ENCODE peak calls at places on chromosomes 4 and X, in nine cellular contexts. F is upper lobe of right lung, H is neural progenitor cell, A is left lung, O is tibial artery, W is mesendoderm, J is heart left ventricle, V is fibroblast of the aortic adventitia, D is kidney epithelial cell. N is an unnamed sample.

GRCh38 chrX:10197597-10198210 is 40.9 kb downstream of the CLCN4 start:
- DNase-seq in O (no peak), H (peak), V (no peak), F (no peak), W (no peak), J (peak), D (no peak), A (no peak), N (no peak)

GRCh38 chr4:7237863-7238262 is 45.5 kb downstream of the SORCS2 start:
- DNase-seq in H (no peak), F (no peak), D (no peak), W (no peak), A (no peak), V (no peak), O (no peak), J (peak), N (no peak)

GRCh38 chr4:185283723-185284122 is 74.3 kb downstream of the SNX25 start:
- DNase-seq in F (no peak), H (no peak), O (no peak), A (no peak), V (peak), J (no peak), D (no peak), W (no peak), N (no peak)

GRCh38 chr4:184644553-184645307 is 4.5 kb downstream of the CASP3 start:
- DNase-seq in W (peak), O (no peak), A (no peak), D (no peak), F (no peak), H (no peak), J (no peak), V (peak), N (no peak)

GRCh38 chr4:52853351-52853750 is 8.8 kb upstream of the RASL11B start:
- DNase-seq in H (no peak), J (no peak), W (no peak), A (no peak), V (peak), D (no peak), O (no peak), F (no peak), N (no peak)

GRCh38 chrX:110108381-110108796 is 105.5 kb downstream of the TMEM164 start:
- DNase-seq in V (peak), J (no peak), H (no peak), A (no peak), D (no peak), O (peak), F (no peak), W (no peak), N (no peak)

GRCh38 chr4:183256756-183257385 is 63.2 kb downstream of the CLDN22 start:
- DNase-seq in V (peak), F (peak), W (peak), D (no peak), A (no peak), O (peak), H (peak), J (peak), N (peak)

GRCh38 chr4:123444298-123444731 is 47.7 kb downstream of the SPRY1 start:
- DNase-seq in D (peak), V (peak), W (peak), J (peak), F (peak), H (peak), A (peak), O (no peak), N (peak)

GRCh38 chr4:170109586-170110289 is 20.0 kb upstream of the AADAT start:
- DNase-seq in H (peak), A (no peak), J (no peak), D (no peak), V (peak), O (no peak), W (peak), F (no peak), N (peak)

DNA sequence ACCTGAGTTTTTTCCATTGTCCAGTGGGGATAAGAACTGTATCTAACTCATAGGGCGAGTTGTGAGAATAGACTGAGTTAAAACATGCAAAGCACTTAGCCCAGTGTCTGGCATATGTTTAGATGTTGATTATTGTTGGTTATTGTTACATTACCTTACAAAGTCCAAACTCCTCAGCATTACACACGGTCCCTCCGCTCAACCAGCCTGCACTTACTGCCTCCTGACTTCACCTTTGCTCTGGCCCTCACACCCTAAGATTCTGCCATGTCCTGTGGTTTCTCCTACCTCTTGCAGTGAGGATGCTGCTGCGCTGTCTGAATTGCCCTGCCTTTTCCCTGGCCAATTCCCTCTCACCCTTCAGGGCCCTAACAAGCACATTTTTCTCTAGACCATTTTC is 302.2 kb upstream of the GALNT7 start:
- DNase-seq in V (no peak), F (no peak), W (no peak), D (no peak), A (no peak), O (no peak), H (no peak), J (no peak), N (no peak)
- H3K4me3 ChIP-seq in V (no peak), F (no peak), W (no peak), D (no peak), A (no peak), O (no peak), H (no peak), J (no peak), N (no peak)

GRCh38 chr4:176186721-176187395 is 8.5 kb downstream of the SPATA4 start:
- DNase-seq in H (no peak), F (no peak), W (no peak), V (peak), O (no peak), A (no peak), D (no peak), J (no peak), N (no peak)

GRCh38 chr4:176189891-176190795 is 5.2 kb downstream of the SPATA4 start:
- DNase-seq in O (no peak), F (no peak), V (peak), D (no peak), A (no peak), J (no peak), H (no peak), W (no peak), N (no peak)

GRCh38 chr4:176188654-176189053 is 6.7 kb downstream of the SPATA4 start:
- DNase-seq in V (no peak), F (no peak), W (no peak), A (no peak), J (no peak), D (no peak), H (no peak), O (no peak), N (no peak)

GRCh38 chr4:176186067-176186466 is 9.3 kb downstream of the SPATA4 start:
- DNase-seq in D (no peak), O (no peak), F (no peak), J (no peak), H (no peak), A (no peak), V (no peak), W (no peak), N (no peak)

GRCh38 chr4:176187610-176188009 is 7.8 kb downstream of the SPATA4 start:
- DNase-seq in J (no peak), F (no peak), A (no peak), W (no peak), V (peak), H (no peak), D (no peak), O (no peak), N (no peak)
- H3K4me3 ChIP-seq in J (no peak), F (no peak), A (no peak), W (no peak), V (no peak), H (no peak), D (no peak), O (no peak), N (no peak)

DNA sequence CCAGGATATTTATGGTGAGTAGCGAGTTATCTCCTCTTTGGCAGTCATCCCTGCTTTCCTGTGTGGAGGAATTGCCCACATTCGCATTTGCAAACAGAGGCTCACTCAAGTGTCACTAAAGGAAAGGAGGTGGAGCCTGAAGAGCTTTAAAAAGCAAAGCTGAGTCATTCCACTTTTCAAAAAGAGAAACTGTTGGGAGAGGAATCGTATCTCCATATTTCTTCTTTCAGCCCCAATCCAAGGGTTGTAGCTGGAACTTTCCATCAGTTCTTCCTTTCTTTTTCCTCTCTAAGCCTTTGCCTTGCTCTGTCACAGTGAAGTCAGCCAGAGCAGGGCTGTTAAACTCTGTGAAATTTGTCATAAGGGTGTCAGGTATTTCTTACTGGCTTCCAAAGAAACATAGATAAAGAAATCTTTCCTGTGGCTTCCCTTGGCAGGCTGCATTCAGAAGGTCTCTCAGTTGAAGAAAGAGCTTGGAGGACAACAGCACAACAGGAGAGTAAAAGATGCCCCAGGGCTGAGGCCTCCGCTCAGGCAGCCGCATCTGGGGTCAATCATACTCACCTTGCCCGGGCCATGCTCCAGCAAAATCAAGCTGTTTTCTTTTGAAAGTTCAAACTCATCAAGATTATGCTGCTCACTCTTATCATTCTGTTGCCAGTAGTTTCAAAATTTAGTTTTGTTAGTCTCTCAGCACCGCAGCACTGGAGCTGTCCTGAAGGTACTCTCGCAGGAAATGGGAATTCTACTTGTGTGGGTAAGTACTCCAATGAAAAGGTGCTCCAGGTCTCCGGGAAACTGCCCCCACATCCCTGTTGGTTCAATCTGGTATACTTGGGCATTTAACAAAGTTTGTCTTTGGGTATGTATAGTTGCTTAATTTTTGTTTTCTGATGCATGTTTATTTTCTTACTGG is at the start of gene EGF:
- DNase-seq in J (no peak), O (no peak), F (no peak), W (peak), V (peak), D (peak), H (peak), A (no peak), N (peak)
- H3K4me3 ChIP-seq in J (peak), O (no peak), F (peak), W (peak), V (peak), D (no peak), H (peak), A (peak), N (no peak)

GRCh38 chr4:76210502-76210901 is 3.1 kb downstream of the SCARB2 start:
- DNase-seq in V (peak), O (no peak), D (no peak), A (no peak), F (no peak), H (no peak), J (no peak), W (no peak), N (no peak)

GRCh38 chr4:76206222-76206942 is 7.2 kb downstream of the SCARB2 start:
- DNase-seq in J (no peak), F (no peak), W (no peak), A (no peak), O (no peak), H (no peak), D (no peak), V (peak), N (no peak)

GRCh38 chr4:76209876-76210275 is 3.7 kb downstream of the SCARB2 start:
- DNase-seq in V (no peak), W (no peak), H (no peak), F (no peak), D (no peak), J (no peak), O (no peak), A (no peak), N (no peak)

GRCh38 chr4:76204936-76205335 is 8.7 kb downstream of the SCARB2 start:
- DNase-seq in O (no peak), F (no peak), W (no peak), H (no peak), D (no peak), J (no peak), A (no peak), V (no peak), N (no peak)

DNA sequence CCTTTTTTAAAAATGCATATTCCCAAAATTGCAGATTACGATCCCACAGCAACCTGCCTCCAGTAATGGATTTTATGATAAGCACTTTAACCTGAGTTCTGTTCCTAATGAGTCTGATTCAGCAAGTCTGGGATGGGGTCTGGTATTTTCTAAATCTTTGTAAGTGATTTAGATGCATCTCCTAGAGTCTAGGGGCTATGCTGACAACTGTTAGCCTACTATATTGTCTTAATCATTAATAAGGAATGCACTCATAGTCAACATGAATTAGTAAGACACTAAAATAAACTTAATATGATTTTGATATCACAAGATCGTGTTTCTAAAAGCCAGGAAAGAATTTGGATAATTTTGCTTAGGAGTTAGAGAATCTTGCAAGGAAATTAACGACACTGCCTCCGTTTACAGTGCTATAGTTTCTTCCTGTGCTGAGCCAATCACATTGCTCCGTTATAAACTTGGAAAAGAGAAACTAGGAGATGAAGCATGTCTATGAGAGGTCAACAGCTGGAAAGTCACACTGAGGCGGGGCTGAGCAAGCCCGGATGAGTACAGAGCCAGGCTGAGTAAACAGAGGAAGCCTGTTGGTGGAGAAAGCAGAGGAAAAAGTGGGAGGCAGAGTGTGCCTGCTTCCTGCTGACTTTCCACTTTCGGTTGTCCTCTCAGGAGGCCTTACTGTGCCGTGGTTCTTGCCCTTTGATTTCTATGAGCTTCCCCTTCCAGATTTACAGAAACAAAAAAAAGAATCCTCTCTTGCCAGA is 5.4 kb downstream of the SCARB2 start:
- DNase-seq in V (peak), W (peak), H (no peak), A (peak), F (peak), D (no peak), J (peak), O (peak), N (peak)
- H3K4me3 ChIP-seq in V (peak), W (no peak), H (no peak), A (peak), F (peak), D (no peak), J (peak), O (peak), N (peak)

DNA sequence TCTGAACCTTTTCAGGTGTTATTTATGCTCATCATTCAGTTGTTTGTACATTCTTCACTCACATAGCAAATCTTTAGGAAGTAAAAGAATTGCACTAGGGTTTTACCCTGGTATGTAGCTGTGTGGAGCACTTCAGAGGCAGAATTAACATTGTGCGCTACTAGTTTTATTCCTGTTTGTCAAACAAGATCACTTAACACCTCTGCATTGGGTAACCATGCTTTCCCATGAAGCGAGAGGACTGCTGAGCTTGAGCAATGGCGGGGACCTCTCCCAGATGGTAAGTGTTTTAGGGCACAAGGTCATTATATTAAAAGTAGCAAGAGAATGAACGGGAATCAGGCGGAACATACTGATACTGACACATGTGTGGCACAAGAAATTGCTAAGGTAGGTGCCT is 59.2 kb downstream of the SHROOM3 start:
- DNase-seq in F (no peak), O (no peak), H (no peak), D (no peak), A (no peak), W (no peak), V (no peak), J (no peak), N (no peak)
- H3K4me3 ChIP-seq in F (no peak), O (no peak), H (no peak), D (no peak), A (no peak), W (no peak), V (no peak), J (no peak), N (no peak)

GRCh38 chrX:78106651-78106986 is 2.6 kb downstream of the PGK1 start:
- DNase-seq in V (no peak), J (no peak), F (no peak), W (no peak), H (no peak), A (no peak), O (no peak), D (no peak), N (no peak)

GRCh38 chrX:78109458-78109857 is 5.4 kb downstream of the PGK1 start:
- DNase-seq in J (no peak), V (no peak), D (no peak), F (no peak), H (no peak), O (no peak), W (no peak), A (no peak), N (no peak)

GRCh38 chrX:78116365-78116764 is 12.3 kb downstream of the PGK1 start:
- DNase-seq in F (no peak), D (no peak), O (no peak), J (no peak), W (no peak), H (no peak), V (no peak), A (no peak), N (no peak)

GRCh38 chrX:78105944-78106650 is 2.0 kb downstream of the PGK1 start:
- DNase-seq in W (no peak), O (no peak), F (no peak), J (no peak), A (no peak), D (no peak), V (no peak), H (no peak), N (no peak)

GRCh38 chrX:78111140-78111931 is 7.3 kb downstream of the PGK1 start:
- DNase-seq in V (no peak), D (no peak), W (no peak), J (no peak), O (no peak), H (no peak), A (no peak), F (no peak), N (no peak)
- H3K4me3 ChIP-seq in V (no peak), D (no peak), W (no peak), J (no peak), O (no peak), H (no peak), A (no peak), F (no peak), N (no peak)

N was measured in HFF-Myc.